ENCODE peak calls at places on chromosome 20, in four cellular contexts. P, D, T and M are unnamed samples.

GRCh38 chr20:51531141-51531710 is 11.3 kb downstream of the NFATC2 start:
- DNase-seq in T (peak), D (no peak), P (no peak), M (no peak)

GRCh38 chr20:50713677-50714101 is 17.7 kb upstream of the PARD6B start:
- DNase-seq in D (peak), T (peak), P (no peak), M (peak)

GRCh38 chr20:12086359-12086758 is 168.7 kb downstream of the BTBD3 start:
- DNase-seq in P (no peak), T (no peak), D (no peak), M (no peak)

GRCh38 chr20:35664544-35665206 is at the start of the genes CPNE1 and RBM12:
- DNase-seq in D (peak), T (peak), P (peak), M (peak)

GRCh38 chr20:36384022-36384619 is 78.0 kb downstream of the DLGAP4 start:
- DNase-seq in P (no peak), T (peak), D (no peak), M (peak)

GRCh38 chr20:37552415-37552814 is 24.7 kb upstream of the BLCAP start:
- DNase-seq in D (no peak), P (no peak), T (no peak), M (no peak)

GRCh38 chr20:39640147-39640546 is 678.0 kb downstream of the DHX35 start:
- DNase-seq in P (no peak), D (no peak), T (no peak), M (no peak)

GRCh38 chr20:41735949-41736348 is 117.8 kb upstream of the CHD6 start:
- DNase-seq in D (no peak), T (no peak), P (no peak), M (no peak)

GRCh38 chr20:36549942-36550796 is 8.8 kb downstream of the MYL9 start:
- DNase-seq in T (no peak), P (no peak), D (no peak), M (no peak)

GRCh38 chr20:41617059-41617921 is 887 bp downstream of the CHD6 start:
- DNase-seq in D (peak), T (peak), P (peak), M (no peak)

GRCh38 chr20:58088105-58088504 is 140.3 kb downstream of the ANKRD60 start:
- DNase-seq in D (no peak), T (no peak), P (no peak), M (no peak)

GRCh38 chr20:62141397-62142251 is 1.6 kb downstream of the PSMA7 start:
- DNase-seq in D (no peak), T (peak), P (no peak), M (peak)

GRCh38 chr20:49344975-49345374 is 67.1 kb upstream of the ZNFX1 start:
- DNase-seq in P (peak), T (peak), D (no peak), M (no peak)

GRCh38 chr20:13130707-13131103 is 90.4 kb upstream of the ISM1 start:
- DNase-seq in D (no peak), T (no peak), P (no peak), M (no peak)

GRCh38 chr20:48128436-48128835 is 343.2 kb upstream of the SULF2 start:
- DNase-seq in P (no peak), D (no peak), T (no peak), M (no peak)

GRCh38 chr20:32621914-32622584 is 36.9 kb upstream of the NOL4L start:
- DNase-seq in T (no peak), D (no peak), P (no peak), M (no peak)

GRCh38 chr20:32461836-32462600 is 103.9 kb downstream of the ASXL1 start:
- DNase-seq in P (no peak), D (no peak), T (no peak), M (no peak)

GRCh38 chr20:53654932-53655674 is 61.5 kb upstream of the ZNF217 start:
- DNase-seq in P (no peak), T (peak), D (peak), M (no peak)

GRCh38 chr20:61558726-61559125 is 306.7 kb downstream of the CDH4 start:
- DNase-seq in T (no peak), P (no peak), D (no peak), M (no peak)

GRCh38 chr20:12581644-12582350 is 427.0 kb upstream of the SPTLC3 start:
- DNase-seq in P (no peak), D (no peak), T (no peak), M (no peak)

GRCh38 chr20:24590193-24590982 is 121.0 kb downstream of the SYNDIG1 start:
- DNase-seq in P (no peak), T (no peak), D (no peak), M (no peak)

GRCh38 chr20:26276811-26277210 is 580.2 kb upstream of the ZNF337 start:
- DNase-seq in T (no peak), P (no peak), D (no peak), M (no peak)